ENCODE peak calls at places on chromosome 19, in seven cellular contexts. One of them, this sample, is unnamed.

GRCh38 chr19:20078696-20079095 is 896 bp downstream of the ZNF90 start:
- DNase-seq in GM04503: peak; percentile 3
- DNase-seq in RWPE1: peak; percentile 6
- DNase-seq in CD8-positive, alpha-beta memory T cell: no peak
- DNase-seq in stimulated activated CD4-positive, alpha-beta T cell treated with anti-CD3 and anti-CD28 coated beads, Interleukin-4, amount 100 ng/mL, for 1 hour: peak; percentile 5
- DNase-seq in DMS79: peak; percentile 48
- DNase-seq in A172: no peak
- DNase-seq in this sample: no peak

GRCh38 chr19:50464348-50464747 is 12.0 kb upstream of the EMC10 start:
- DNase-seq in GM04503: no peak
- DNase-seq in RWPE1: no peak
- DNase-seq in CD8-positive, alpha-beta memory T cell: no peak
- DNase-seq in stimulated activated CD4-positive, alpha-beta T cell treated with anti-CD3 and anti-CD28 coated beads, Interleukin-4, amount 100 ng/mL, for 1 hour: no peak
- DNase-seq in DMS79: no peak
- DNase-seq in A172: no peak
- DNase-seq in this sample: no peak

GRCh38 chr19:1427221-1427620 is 11.0 kb upstream of the RPS15 start:
- DNase-seq in GM04503: no peak
- DNase-seq in RWPE1: no peak
- DNase-seq in CD8-positive, alpha-beta memory T cell: no peak
- DNase-seq in stimulated activated CD4-positive, alpha-beta T cell treated with anti-CD3 and anti-CD28 coated beads, Interleukin-4, amount 100 ng/mL, for 1 hour: no peak
- DNase-seq in DMS79: no peak
- DNase-seq in A172: no peak
- DNase-seq in this sample: no peak

GRCh38 chr19:33781996-33782395 is 14.7 kb upstream of the KCTD15 start:
- DNase-seq in GM04503: no peak
- DNase-seq in RWPE1: no peak
- DNase-seq in CD8-positive, alpha-beta memory T cell: no peak
- DNase-seq in stimulated activated CD4-positive, alpha-beta T cell treated with anti-CD3 and anti-CD28 coated beads, Interleukin-4, amount 100 ng/mL, for 1 hour: no peak
- DNase-seq in DMS79: no peak
- DNase-seq in A172: no peak
- DNase-seq in this sample: no peak

GRCh38 chr19:38557205-38557799 is 60.5 kb downstream of the MAP4K1 start:
- DNase-seq in GM04503: no peak
- DNase-seq in RWPE1: no peak
- DNase-seq in CD8-positive, alpha-beta memory T cell: peak; percentile 50
- DNase-seq in stimulated activated CD4-positive, alpha-beta T cell treated with anti-CD3 and anti-CD28 coated beads, Interleukin-4, amount 100 ng/mL, for 1 hour: no peak
- DNase-seq in DMS79: no peak
- DNase-seq in A172: peak; percentile 36
- DNase-seq in this sample: peak; percentile 23

GRCh38 chr19:18251587-18252369 is 22.5 kb downstream of the IQCN start:
- DNase-seq in GM04503: no peak
- DNase-seq in RWPE1: peak; percentile 84
- DNase-seq in CD8-positive, alpha-beta memory T cell: peak; percentile 66
- DNase-seq in stimulated activated CD4-positive, alpha-beta T cell treated with anti-CD3 and anti-CD28 coated beads, Interleukin-4, amount 100 ng/mL, for 1 hour: peak; percentile 79
- DNase-seq in DMS79: peak; percentile 49
- DNase-seq in A172: peak; percentile 79
- DNase-seq in this sample: peak; percentile 71

GRCh38 chr19:54650108-54650666 is 12.6 kb upstream of the LILRB4 start:
- DNase-seq in GM04503: no peak
- DNase-seq in RWPE1: no peak
- DNase-seq in CD8-positive, alpha-beta memory T cell: no peak
- DNase-seq in stimulated activated CD4-positive, alpha-beta T cell treated with anti-CD3 and anti-CD28 coated beads, Interleukin-4, amount 100 ng/mL, for 1 hour: no peak
- DNase-seq in DMS79: no peak
- DNase-seq in A172: peak; percentile 43
- DNase-seq in this sample: no peak

GRCh38 chr19:41753159-41753558 is 2.2 kb upstream of the CEACAM6 start:
- DNase-seq in GM04503: no peak
- DNase-seq in RWPE1: peak; percentile 51
- DNase-seq in CD8-positive, alpha-beta memory T cell: peak; percentile 55
- DNase-seq in stimulated activated CD4-positive, alpha-beta T cell treated with anti-CD3 and anti-CD28 coated beads, Interleukin-4, amount 100 ng/mL, for 1 hour: peak; percentile 84
- DNase-seq in DMS79: no peak
- DNase-seq in A172: peak; percentile 51
- DNase-seq in this sample: peak; percentile 36

GRCh38 chr19:10027158-10027997 is 14.1 kb downstream of the RDH8 start:
- DNase-seq in GM04503: peak; percentile 48
- DNase-seq in RWPE1: peak; percentile 98
- DNase-seq in CD8-positive, alpha-beta memory T cell: peak; percentile 67
- DNase-seq in stimulated activated CD4-positive, alpha-beta T cell treated with anti-CD3 and anti-CD28 coated beads, Interleukin-4, amount 100 ng/mL, for 1 hour: peak; percentile 75
- DNase-seq in DMS79: peak; percentile 69
- DNase-seq in A172: peak; percentile 89
- DNase-seq in this sample: peak; percentile 73

This sample was measured in immature natural killer cell.